ENCODE peak calls at places on chromosomes 6 and 20, in four cellular contexts. Y is A549, K is heart left ventricle, I is hepatocyte. E is an unnamed sample.
A peak's percentile ranks its signal among the peaks of the same experiment; 100 is the strongest.

GRCh38 chr6:44671333-44671732 is 283.8 kb downstream of the CDC5L start:
- DNase-seq in K (no peak), Y (no peak), I (no peak), E (no peak)

GRCh38 chr6:106509420-106510089 is 119.7 kb downstream of the RTN4IP1 start:
- DNase-seq in K (no peak), Y (no peak), I (no peak), E (no peak)

GRCh38 chr6:34809914-34810882 is 18.3 kb downstream of the BLTP3A start:
- DNase-seq in K (no peak), I (no peak), Y (no peak), E (no peak)

GRCh38 chr6:107243471-107243870 is 128.2 kb upstream of the BEND3 start:
- DNase-seq in Y (no peak), I (no peak), K (no peak), E (no peak)

GRCh38 chr6:15955484-15955883 is 173.4 kb upstream of the MYLIP start:
- DNase-seq in I (no peak), Y (no peak), K (no peak), E (no peak)

GRCh38 chr20:58330229-58330628 is 20.7 kb downstream of the RAB22A start:
- DNase-seq in I (no peak), K (no peak), Y (no peak), E (no peak)

GRCh38 chr6:124149646-124150045 is 346.0 kb downstream of the NKAIN2 start:
- DNase-seq in I (no peak), K (no peak), Y (no peak), E (no peak)

GRCh38 chr6:170049641-170050491 is 241.0 kb downstream of the DLL1 start:
- DNase-seq in I (peak; percentile 68), Y (no peak), K (peak; percentile 78), E (peak; percentile 2)

GRCh38 chr6:14502551-14502950 is 385.0 kb downstream of the CD83 start:
- DNase-seq in K (no peak), I (no peak), Y (no peak), E (no peak)

GRCh38 chr6:14798996-14799588 is 446.8 kb upstream of the JARID2 start:
- DNase-seq in Y (no peak), K (no peak), I (no peak), E (no peak)

GRCh38 chr6:134111062-134111677 is 58.7 kb upstream of the SLC2A12 start:
- DNase-seq in Y (peak; percentile 53), I (peak; percentile 72), K (no peak), E (peak; percentile 6)

GRCh38 chr6:105993769-105994521 is 92.2 kb upstream of the PRDM1 start:
- DNase-seq in Y (no peak), K (peak; percentile 50), I (peak; percentile 39), E (no peak)

GRCh38 chr6:114140416-114140815 is 169.5 kb upstream of the HDAC2 start:
- DNase-seq in Y (no peak), I (no peak), K (no peak), E (no peak)

GRCh38 chr20:62458256-62459251 is 17.2 kb downstream of the GATA5 start:
- DNase-seq in I (peak; percentile 40), K (no peak), Y (no peak), E (no peak)

GRCh38 chr6:89082439-89082838 is 1.9 kb downstream of the PNRC1 start:
- DNase-seq in Y (no peak), K (no peak), I (peak; percentile 32), E (no peak)

GRCh38 chr6:137738197-137738596 is 128.9 kb upstream of the TNFAIP3 start:
- DNase-seq in K (no peak), Y (no peak), I (peak; percentile 40), E (peak; percentile 53)

GRCh38 chr6:132063204-132063603 is 112.0 kb upstream of the CCN2 start:
- DNase-seq in I (no peak), K (no peak), Y (no peak), E (peak; percentile 49)

GRCh38 chr20:63703976-63704748 is 3.6 kb downstream of the ARFRP1 start:
- DNase-seq in I (peak; percentile 3), Y (no peak), K (no peak), E (no peak)

GRCh38 chr6:27368202-27368601 is 20.4 kb upstream of the ZNF391 start:
- DNase-seq in Y (no peak), K (no peak), I (no peak), E (no peak)

GRCh38 chr20:19211661-19212523 is 550 bp upstream of the SLC24A3 start:
- DNase-seq in I (peak; percentile 46), K (peak; percentile 22), Y (no peak), E (no peak)

GRCh38 chr6:152185158-152185574 is 377.7 kb downstream of the ESR1 start:
- DNase-seq in Y (no peak), K (no peak), I (no peak), E (no peak)

GRCh38 chr20:48698507-48699267 is 129.1 kb downstream of the PREX1 start:
- DNase-seq in I (no peak), Y (no peak), K (no peak), E (no peak)
- TF ChIP-seq CTCF in I (no peak), Y (no peak), K (no peak), E (peak; percentile 15)

DNA sequence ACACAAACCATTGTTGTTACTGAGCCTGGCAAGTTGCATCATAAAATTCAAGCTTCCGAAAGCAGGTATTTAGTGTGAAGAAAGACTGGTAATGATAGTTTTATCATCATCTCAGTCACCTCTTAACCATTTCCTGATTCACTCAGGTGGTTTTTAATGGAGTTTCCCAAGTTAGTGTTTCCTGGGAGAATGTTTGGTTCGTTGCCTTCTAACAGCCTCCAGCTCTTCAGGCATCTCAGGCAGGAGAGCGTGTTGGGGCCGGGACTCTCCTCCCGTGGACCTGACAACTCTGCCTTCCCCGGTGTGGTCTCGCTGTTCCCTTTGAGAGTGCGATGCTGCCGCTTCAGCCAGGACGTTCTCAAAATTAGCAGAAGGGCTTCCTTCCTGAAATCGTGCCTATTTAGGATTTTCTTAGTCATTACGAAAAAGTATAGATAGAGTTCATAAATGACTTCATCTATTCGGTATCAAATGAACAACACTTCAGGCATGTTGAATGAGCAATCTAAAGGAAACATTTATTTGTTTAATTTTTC is 105.0 kb upstream of the QKI start:
- DNase-seq in I (no peak), Y (no peak), K (no peak), E (no peak)
- H3K4me3 ChIP-seq in I (no peak overlapping the region), Y (no peak overlapping the region), K (no peak overlapping the region), E (no peak overlapping the region)

GRCh38 chr6:97586344-97586743 is 303.3 kb upstream of the MMS22L start:
- DNase-seq in I (peak; percentile 27), K (no peak), Y (no peak), E (peak; percentile 8)
- TF ChIP-seq CTCF in I (peak; percentile 31), K (no peak), Y (no peak), E (peak; percentile 50)

DNA sequence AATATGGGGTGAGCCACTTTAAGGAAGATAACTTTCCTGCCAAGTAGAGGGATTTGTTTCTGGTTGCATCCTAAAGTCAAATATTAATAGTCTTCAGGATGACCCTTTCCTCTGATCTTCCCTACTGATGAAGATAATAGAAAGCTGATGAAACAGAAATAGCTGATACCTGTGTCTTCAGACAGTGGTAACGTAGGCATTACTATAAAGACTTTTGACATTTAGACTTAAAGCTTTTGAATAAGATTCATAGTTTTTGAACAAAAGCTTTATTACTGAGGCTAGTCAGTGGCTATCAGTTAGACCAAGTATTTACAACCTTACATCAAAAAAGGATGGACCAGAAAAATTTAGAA is 1.4 kb downstream of the NEDD9 start:
- DNase-seq in I (no peak), K (no peak), Y (no peak), E (no peak)
- H3K4me3 ChIP-seq in I (peak overlapping the region; percentile 62), K (peak overlapping the region; percentile 71), Y (peak overlapping the region; percentile 65), E (peak overlapping the region; percentile 83)

DNA sequence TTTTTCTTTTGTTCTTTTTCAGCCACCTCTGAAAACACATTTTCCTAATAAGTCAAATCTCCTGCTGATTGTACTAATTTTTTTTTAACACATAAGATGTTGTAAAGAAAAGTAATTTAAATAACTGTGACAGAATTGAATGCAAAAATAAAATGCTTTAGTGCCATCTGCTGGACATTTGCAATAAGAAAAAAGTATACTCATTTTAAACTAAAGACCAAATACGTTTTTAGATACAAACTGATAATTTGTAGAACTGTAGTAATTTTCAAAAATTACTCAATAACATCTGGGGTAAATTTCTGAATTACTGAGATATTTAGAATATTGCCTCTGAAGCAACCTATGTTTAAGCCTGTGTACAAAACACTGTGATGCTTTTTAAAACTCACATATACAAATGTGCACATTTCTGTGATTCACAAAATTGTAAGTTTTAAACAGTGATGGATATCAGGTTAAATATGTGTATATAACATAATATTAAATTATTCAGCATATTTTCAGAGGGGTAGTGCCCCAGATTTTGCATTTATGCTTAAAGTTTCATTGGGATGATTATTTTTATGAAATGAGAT is 198.7 kb downstream of the RIMS1 start:
- DNase-seq in Y (no peak), I (peak; percentile 26), K (no peak), E (peak; percentile 23)
- TF ChIP-seq CTCF in Y (peak; percentile 48), I (peak; percentile 72), K (peak; percentile 44), E (peak; percentile 5)

DNA sequence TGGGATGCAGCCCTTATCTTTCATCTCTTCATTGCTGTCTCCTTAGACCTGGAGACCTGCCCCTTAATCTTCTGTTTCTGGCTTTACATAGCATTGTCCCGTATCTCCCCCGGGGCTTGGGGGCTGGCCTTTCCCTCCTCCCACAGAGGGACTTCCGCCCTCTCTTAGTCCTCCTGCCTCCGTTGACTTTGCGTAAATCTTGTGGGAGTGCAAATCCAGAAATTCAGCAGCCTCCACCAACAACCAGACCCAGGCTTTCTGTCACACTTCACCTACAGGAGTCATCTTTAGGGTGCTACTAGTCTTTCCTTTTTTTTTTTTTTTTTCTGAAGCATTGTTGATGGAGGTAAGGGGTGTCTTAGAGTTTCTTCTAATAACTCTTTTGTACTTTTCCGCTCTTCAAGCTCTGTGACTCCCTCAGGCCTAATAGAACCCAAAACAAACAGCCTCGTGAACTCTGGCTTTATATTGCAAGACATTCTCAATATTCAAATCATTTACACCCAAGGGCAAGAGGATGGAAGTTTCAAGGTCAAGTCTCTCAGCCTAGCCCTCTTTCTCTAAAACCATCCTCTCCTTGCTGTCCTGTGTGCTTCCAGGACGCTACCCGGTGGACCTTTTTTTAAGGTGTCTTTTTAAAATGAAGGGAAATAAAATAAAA is 66.2 kb downstream of the RREB1 start:
- DNase-seq in Y (no peak), I (no peak), K (no peak), E (no peak)
- H3K4me3 ChIP-seq in Y (no peak overlapping the region), I (no peak overlapping the region), K (no peak overlapping the region), E (no peak overlapping the region)

DNA sequence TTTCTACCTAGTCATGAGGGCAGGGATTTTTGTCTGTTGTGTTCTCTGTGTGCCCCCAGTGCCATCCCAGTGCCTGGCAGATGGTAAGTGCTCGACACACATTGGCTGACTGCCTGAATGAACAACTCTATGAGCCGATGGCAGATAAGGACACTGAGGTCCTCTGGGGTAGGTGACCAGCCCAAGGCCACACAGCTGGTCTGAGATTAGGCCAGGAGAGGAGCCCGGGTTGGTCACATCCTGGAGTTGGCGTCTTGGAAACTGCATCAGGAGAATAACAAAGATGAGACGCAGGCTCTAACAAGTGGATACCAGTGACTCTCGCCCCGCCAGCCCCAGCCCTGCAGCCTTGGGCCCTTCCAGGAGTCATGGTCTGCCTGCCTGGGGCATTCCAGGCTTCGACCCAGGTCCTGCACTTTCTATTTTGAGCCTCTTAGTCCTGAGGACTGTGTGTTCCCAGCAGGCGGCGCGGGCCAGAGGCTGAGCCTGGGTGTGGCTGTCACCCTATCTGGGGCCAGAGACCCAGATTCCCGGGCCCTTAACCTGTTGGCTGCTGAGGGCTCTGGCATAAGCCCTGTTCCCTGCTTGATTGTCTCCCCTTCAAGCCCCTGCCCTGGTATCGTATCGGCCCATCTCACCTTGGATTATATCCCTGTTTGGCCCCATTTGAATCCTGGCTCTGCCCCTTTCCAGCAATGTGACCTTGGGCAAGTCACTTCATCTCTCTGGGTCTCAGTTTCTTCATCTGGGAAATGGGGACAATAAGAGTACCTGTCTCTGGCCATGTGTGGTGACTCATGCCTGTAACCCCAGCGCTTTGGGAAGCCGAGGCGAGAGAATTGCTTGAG is 88.3 kb downstream of the CEBPB start:
- DNase-seq in Y (peak; percentile 54), K (peak; percentile 77), I (peak; percentile 61), E (no peak)
- TF ChIP-seq CTCF in Y (no peak), K (peak; percentile 24), I (no peak), E (no peak)